ENCODE peak calls at places on chromosomes 5 and 9, in four cellular contexts. C is fibroblast of lung, G is HCT116, M is IMR-90. D is an unnamed sample.

GRCh38 chr9:33287087-33287490 is 3.2 kb upstream of the NFX1 start:
- DNase-seq in C (peak), G (peak), M (peak), D (peak)

GRCh38 chr9:73575071-73575470 is 423.4 kb downstream of the ANXA1 start:
- DNase-seq in C (no peak), G (no peak), M (no peak), D (no peak)

GRCh38 chr5:66413931-66414330 is 182.3 kb upstream of the MAST4 start:
- DNase-seq in C (no peak), G (no peak), M (no peak), D (no peak)

GRCh38 chr9:81874926-81875325 is 53.3 kb upstream of the SPATA31D4 start:
- DNase-seq in C (peak), G (no peak), M (peak), D (no peak)

GRCh38 chr9:91486699-91487497 is 63.3 kb upstream of the NFIL3 start:
- DNase-seq in C (peak), G (no peak), M (peak), D (no peak)

GRCh38 chr5:146533260-146533857 is 17.4 kb upstream of the GPR151 start:
- DNase-seq in C (peak), G (peak), M (peak), D (peak)

GRCh38 chr9:103301051-103301450 is 305.9 kb downstream of the CYLC2 start:
- DNase-seq in C (no peak), G (no peak), M (no peak), D (peak)

GRCh38 chr5:7422262-7422661 is 26.3 kb downstream of the ADCY2 start:
- DNase-seq in C (no peak), G (no peak), M (no peak), D (no peak)

GRCh38 chr5:109907751-109908150 is 218.0 kb downstream of the MAN2A1 start:
- DNase-seq in C (peak), G (no peak), M (peak), D (no peak)

GRCh38 chr5:2205185-2205585 is 322.5 kb upstream of the IRX4 start:
- DNase-seq in C (no peak), G (no peak), M (no peak), D (peak)

GRCh38 chr5:63125862-63126261 is 547.2 kb downstream of the LRRC70 start:
- DNase-seq in C (peak), G (no peak), M (peak), D (no peak)

GRCh38 chr9:74887041-74887980 is at the start of gene TRPM6:
- DNase-seq in C (peak), G (peak), M (peak), D (peak)

GRCh38 chr9:124399323-124399962 is 15.8 kb downstream of the PSMB7 start:
- DNase-seq in C (peak), G (no peak), M (peak), D (peak)

GRCh38 chr5:129696636-129697035 is 51.3 kb upstream of the MINAR2 start:
- DNase-seq in C (no peak), G (no peak), M (no peak), D (no peak)

GRCh38 chr5:42756630-42757601 is at the start of gene CCDC152:
- DNase-seq in C (peak), G (no peak), M (peak), D (peak)

GRCh38 chr9:104868687-104869404 is 59.1 kb downstream of the ABCA1 start:
- DNase-seq in C (peak), G (no peak), M (peak), D (peak)

DNA sequence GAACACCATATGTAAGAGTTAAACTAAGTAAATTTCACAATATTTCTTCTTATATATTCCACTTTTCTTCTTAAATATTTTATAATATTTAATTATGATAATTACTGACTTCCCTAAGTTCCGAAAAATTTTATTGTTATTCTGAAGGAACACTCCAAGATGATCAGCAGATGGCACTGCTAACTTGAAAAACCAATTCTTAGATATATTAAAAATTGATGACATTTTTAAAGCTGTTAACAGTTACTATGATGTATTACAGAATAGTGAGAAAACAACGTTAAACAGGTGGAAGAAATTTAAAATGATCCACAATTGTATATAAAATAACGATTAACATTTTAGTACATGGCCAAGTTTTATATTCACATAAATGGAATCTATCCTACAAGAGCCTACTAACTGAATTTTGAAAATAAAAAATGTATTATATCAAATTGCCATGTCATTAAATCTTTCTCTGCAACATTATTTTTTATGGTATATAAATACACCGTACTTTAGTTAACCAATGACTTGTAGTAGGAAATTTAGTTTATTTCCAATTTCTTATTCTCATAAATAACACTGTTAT is 30.1 kb upstream of the MUSK start:
- DNase-seq in C (peak), G (no peak), M (peak), D (no peak)
- TF ChIP-seq CTCF in C (peak), G (no peak), M (peak), D (peak)

GRCh38 chr9:98317134-98317857 is 61.8 kb upstream of the TBC1D2 start:
- DNase-seq in C (peak), G (no peak), M (peak), D (no peak)

GRCh38 chr9:98315551-98316060 is 60.2 kb upstream of the TBC1D2 start:
- DNase-seq in C (peak), G (peak), M (peak), D (peak)

GRCh38 chr9:98316445-98317133 is 61.1 kb upstream of the TBC1D2 start:
- DNase-seq in C (no peak), G (no peak), M (no peak), D (no peak)

GRCh38 chr9:98318834-98319478 is 63.5 kb upstream of the TBC1D2 start:
- DNase-seq in C (peak), G (no peak), M (peak), D (no peak)

DNA sequence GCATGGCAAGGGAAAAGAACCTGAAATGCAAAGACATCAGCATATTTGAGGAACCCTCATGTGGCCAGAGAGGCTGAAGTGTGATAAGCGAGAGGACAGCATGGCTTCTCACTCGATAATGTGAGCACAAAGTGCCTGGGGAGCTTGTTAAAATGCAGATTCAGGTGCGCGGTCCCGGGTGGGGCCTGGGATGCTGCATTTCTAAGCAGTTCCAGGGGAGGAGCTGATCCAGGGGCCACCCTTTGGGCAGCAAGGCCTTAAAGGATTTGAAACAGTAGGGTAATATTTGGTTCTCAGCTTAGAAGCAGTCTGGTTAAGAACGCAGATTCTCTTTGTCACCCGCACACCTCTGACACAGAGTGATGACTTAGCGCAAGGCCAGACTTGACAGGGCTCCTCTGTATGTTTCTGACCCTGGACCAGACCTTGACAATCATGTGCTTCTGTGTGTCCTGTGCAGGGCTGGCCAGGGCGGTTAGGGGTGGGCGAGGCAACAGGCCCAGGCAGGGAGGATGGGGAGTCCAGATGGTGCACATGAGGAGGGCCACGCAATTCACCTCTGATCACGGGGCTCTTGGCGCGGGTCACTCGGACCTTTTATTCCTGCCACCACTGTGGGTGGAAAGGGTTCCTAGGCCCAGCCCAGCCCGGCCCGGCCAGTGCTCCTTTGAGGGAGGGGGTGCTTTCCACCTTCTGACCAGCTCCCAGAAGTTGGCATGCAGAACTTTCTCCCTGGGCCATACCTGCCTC is 62.8 kb upstream of the TBC1D2 start:
- DNase-seq in C (no peak), G (no peak), M (no peak), D (no peak)
- H3K27ac ChIP-seq in C (no peak), G (no peak), M (no peak), D (no peak)

GRCh38 chr5:156920861-156921431 is 42.1 kb downstream of the TIMD4 start:
- DNase-seq in C (no peak), G (no peak), M (no peak), D (no peak)

GRCh38 chr5:156927545-156927944 is 35.5 kb downstream of the TIMD4 start:
- DNase-seq in C (no peak), G (no peak), M (no peak), D (no peak)

GRCh38 chr5:156920042-156920860 is 42.8 kb downstream of the TIMD4 start:
- DNase-seq in C (no peak), G (no peak), M (no peak), D (no peak)

GRCh38 chr5:156918311-156918845 is 44.6 kb downstream of the TIMD4 start:
- DNase-seq in C (no peak), G (no peak), M (no peak), D (no peak)

GRCh38 chr5:156922207-156922792 is 40.7 kb downstream of the TIMD4 start:
- DNase-seq in C (no peak), G (no peak), M (no peak), D (no peak)
- H3K9ac ChIP-seq in C (no peak), G (no peak), M (no peak), D (no peak)

GRCh38 chr9:93908591-93909241 is 46.4 kb downstream of the BARX1 start:
- DNase-seq in C (no peak), G (no peak), M (no peak), D (no peak)
- TF ChIP-seq CTCF in C (no peak), G (no peak), M (no peak), D (no peak)

GRCh38 chr5:131226899-131227298 is 37.0 kb upstream of the CDC42SE2 start:
- DNase-seq in C (peak), G (no peak), M (peak), D (no peak)

GRCh38 chr5:131230406-131230805 is 33.4 kb upstream of the CDC42SE2 start:
- DNase-seq in C (no peak), G (no peak), M (no peak), D (peak)

GRCh38 chr5:131225282-131225974 is 38.4 kb upstream of the CDC42SE2 start:
- DNase-seq in C (no peak), G (no peak), M (no peak), D (no peak)

GRCh38 chr5:131228646-131229045 is 35.2 kb upstream of the CDC42SE2 start:
- DNase-seq in C (peak), G (no peak), M (no peak), D (no peak)

DNA sequence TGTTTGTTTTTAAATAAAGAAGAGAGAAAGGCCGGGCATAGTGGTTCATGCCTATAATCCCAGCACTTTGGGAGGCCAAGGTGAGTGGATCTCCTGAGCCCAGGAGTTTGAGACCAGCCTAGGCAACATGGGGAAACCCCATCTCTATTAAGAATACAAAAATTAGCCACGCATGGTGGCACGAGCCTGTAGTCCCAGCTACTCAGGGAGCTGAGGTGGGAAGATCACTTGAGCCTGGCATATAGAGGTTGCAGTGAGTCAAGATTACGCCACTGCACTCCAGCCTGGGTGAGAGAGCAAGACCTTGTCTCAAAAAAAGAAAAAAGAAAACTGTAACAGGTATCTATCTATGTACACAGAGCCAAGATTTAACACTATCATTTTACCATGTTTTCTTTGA is 34.2 kb upstream of the CDC42SE2 start:
- DNase-seq in C (no peak), G (no peak), M (no peak), D (no peak)
- H3K27ac ChIP-seq in C (no peak), G (no peak), M (no peak), D (no peak)

DNA sequence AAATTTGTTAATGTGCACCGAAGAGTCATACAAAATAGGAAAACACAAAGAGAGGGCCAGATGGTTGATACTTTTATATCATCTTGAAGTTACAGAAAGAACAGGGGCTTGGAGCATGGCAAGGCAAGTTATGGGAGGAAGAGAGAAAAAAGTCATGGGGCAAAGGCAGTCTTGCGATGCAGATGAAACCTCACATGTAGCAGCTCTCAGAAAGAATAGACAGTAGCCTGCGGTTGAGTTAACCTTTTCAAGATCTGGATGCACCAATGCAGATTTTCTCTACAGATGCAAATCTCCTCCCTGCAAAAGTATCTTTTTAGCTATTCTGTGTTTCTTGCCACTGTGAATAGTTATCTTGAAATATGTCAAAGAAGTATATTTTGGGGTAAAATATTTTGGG is 243.9 kb downstream of the TMEM167A start:
- DNase-seq in C (no peak), G (no peak), M (no peak), D (no peak)
- H3K9ac ChIP-seq in C (no peak), G (no peak), M (no peak), D (no peak)

GRCh38 chr5:132321109-132321721 is 27.0 kb downstream of the SLC22A4 start:
- DNase-seq in C (no peak), G (no peak), M (no peak), D (no peak)
- TF ChIP-seq CTCF in C (no peak), G (no peak), M (no peak), D (peak)

DNA sequence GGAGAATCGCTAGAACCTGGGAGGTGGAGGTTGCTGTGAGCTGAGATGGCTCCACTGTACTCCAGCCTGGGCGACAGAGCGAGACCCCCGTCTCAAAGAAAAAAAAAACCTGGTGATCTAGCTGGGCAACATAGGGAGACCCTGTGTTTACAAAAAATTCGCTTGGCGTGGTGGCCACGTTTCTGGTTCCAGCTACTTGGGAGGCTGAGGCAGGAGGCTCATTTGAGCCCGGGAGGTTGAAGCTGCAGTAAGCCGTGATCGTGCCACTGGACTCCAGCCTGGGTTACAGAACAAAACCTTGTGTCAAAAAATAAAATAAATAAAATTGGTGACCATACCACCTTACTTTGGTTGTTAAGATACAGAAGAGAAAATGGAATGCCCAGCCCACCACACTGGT is 1.8 kb upstream of the HNRNPAB start:
- DNase-seq in C (no peak), G (no peak), M (no peak), D (peak)
- H3K27ac ChIP-seq in C (no peak), G (no peak), M (no peak), D (no peak)

GRCh38 chr9:128828267-128828666 is 1.3 kb downstream of the SPOUT1 start:
- DNase-seq in C (no peak), G (no peak), M (no peak), D (no peak)
- H3K9ac ChIP-seq in C (no peak), G (peak), M (no peak), D (no peak)